ENCODE peak calls at places on chromosomes 6 and 20, in ten cellular contexts. G, B, U, H, V, M, Q, I, Y and W are unnamed samples.

GRCh38 chr6:109305028-109305427 is 77.2 kb downstream of the CD164 start:
- DNase-seq in I (no peak), U (no peak), V (no peak), G (no peak), B (no peak), Q (no peak), M (no peak), H (no peak), Y (no peak), W (no peak)

GRCh38 chr20:33719277-33719988 is 677 bp downstream of the PXMP4 start:
- DNase-seq in V (no peak), Q (no peak), Y (no peak), I (no peak), U (no peak), M (no peak), B (no peak), G (peak; percentile 22), H (no peak), W (no peak)

GRCh38 chr20:50346372-50347347 is 156.0 kb downstream of the CEBPB start:
- DNase-seq in Q (no peak), H (peak; percentile 74), V (no peak), B (peak; percentile 92), U (peak; percentile 4), Y (peak; percentile 59), M (no peak), G (peak; percentile 88), I (peak; percentile 94), W (no peak)

GRCh38 chr6:100488231-100488630 is 23.5 kb upstream of the SIM1 start:
- DNase-seq in Y (no peak), Q (no peak), I (no peak), U (no peak), H (no peak), V (no peak), B (no peak), M (no peak), G (peak; percentile 27), W (no peak)

GRCh38 chr20:34403908-34404307 is 40.8 kb downstream of the ITCH start:
- DNase-seq in U (no peak), B (no peak), V (no peak), M (no peak), Y (no peak), I (no peak), H (no peak), G (no peak), Q (peak; percentile 42), W (no peak)

GRCh38 chr6:84421031-84421430 is 193.6 kb upstream of the CEP162 start:
- DNase-seq in M (no peak), I (no peak), Q (no peak), Y (no peak), G (no peak), B (no peak), H (no peak), V (no peak), U (no peak), W (no peak)

GRCh38 chr20:43695571-43695970 is 28.7 kb downstream of the MYBL2 start:
- DNase-seq in I (no peak), Y (no peak), U (no peak), G (no peak), B (no peak), Q (no peak), V (no peak), H (no peak), M (no peak), W (no peak)

GRCh38 chr20:47392015-47392720 is 35.7 kb upstream of the ZMYND8 start:
- DNase-seq in G (peak; percentile 98), H (peak; percentile 71), U (no peak), V (no peak), Q (peak; percentile 52), I (peak; percentile 91), Y (no peak), B (peak; percentile 62), M (peak; percentile 45), W (no peak)

GRCh38 chr6:160198577-160199211 is 59.9 kb downstream of the SLC22A2 start:
- DNase-seq in V (no peak), I (no peak), H (no peak), G (no peak), Y (no peak), B (no peak), M (no peak), U (no peak), Q (no peak), W (no peak)

GRCh38 chr20:25624500-25624939 is 706 bp upstream of the NANP start:
- DNase-seq in U (no peak), H (no peak), I (no peak), Y (no peak), V (no peak), G (peak; percentile 37), Q (no peak), M (no peak), B (no peak), W (no peak)

GRCh38 chr6:116522896-116523295 is 11.5 kb downstream of the CALHM5 start:
- DNase-seq in M (no peak), Q (no peak), H (no peak), G (no peak), I (no peak), Y (no peak), U (no peak), B (no peak), V (no peak), W (no peak)

GRCh38 chr6:136326038-136326561 is 36.5 kb upstream of the BCLAF1 start:
- DNase-seq in I (peak; percentile 75), U (no peak), V (no peak), Q (no peak), H (no peak), M (peak; percentile 46), G (peak; percentile 40), Y (no peak), B (no peak), W (no peak)

GRCh38 chr6:95572098-95572497 is 5.2 kb upstream of the MANEA start:
- DNase-seq in G (no peak), I (no peak), B (no peak), Y (no peak), U (no peak), Q (no peak), V (no peak), M (no peak), H (no peak), W (no peak)

GRCh38 chr6:17491416-17492142 is 98.2 kb downstream of the CAP2 start:
- DNase-seq in V (no peak), I (peak; percentile 20), Q (no peak), B (no peak), H (no peak), M (no peak), Y (no peak), G (no peak), U (no peak), W (no peak)

GRCh38 chr6:81788748-81789147 is 36.3 kb upstream of the TENT5A start:
- DNase-seq in H (no peak), I (no peak), Y (no peak), Q (no peak), V (no peak), U (no peak), G (peak; percentile 62), B (no peak), M (no peak), W (no peak)

GRCh38 chr20:2845607-2846006 is 5.1 kb downstream of the VPS16 start:
- DNase-seq in V (no peak), H (no peak), Y (no peak), Q (no peak), M (no peak), B (no peak), I (no peak), U (no peak), G (no peak), W (no peak)